ENCODE peak calls at places on chromosomes 2 and 18, in eight cellular contexts. X is heart right ventricle, N is colonic mucosa, F is GM12878, Y is tibial artery, D is GM06990, G is kidney, R is NT2/D1. S is an unnamed sample. For H3K36me3, the result is how much of the 10 kb centered on the place peaks cover.

GRCh38 chr2:204681412-204681811 is 136.1 kb downstream of the PARD3B start:
- DNase-seq in X (no peak), Y (no peak), N (no peak), D (no peak), F (no peak), R (no peak), G (no peak), S (peak)

GRCh38 chr18:74724186-74724585 is 126.5 kb downstream of the ZNF407 start:
- DNase-seq in X (no peak), R (no peak), D (no peak), G (no peak), Y (no peak), F (no peak), N (no peak), S (no peak)

GRCh38 chr18:35582899-35583558 is 1.5 kb downstream of the GALNT1 start:
- DNase-seq in D (no peak), X (no peak), Y (no peak), N (no peak), R (no peak), F (no peak), G (no peak), S (no peak)

GRCh38 chr18:32930695-32931301 is 158.0 kb upstream of the KLHL14 start:
- DNase-seq in R (no peak), F (no peak), D (peak), N (no peak), Y (no peak), G (no peak), X (no peak), S (no peak)

GRCh38 chr2:98729652-98730051 is 1.3 kb downstream of the MGAT4A start:
- DNase-seq in R (no peak), N (no peak), F (no peak), G (no peak), Y (no peak), X (no peak), D (no peak), S (no peak)

GRCh38 chr2:9030882-9031645 is 27.6 kb upstream of the MBOAT2 start:
- DNase-seq in Y (no peak), R (no peak), X (no peak), D (no peak), N (no peak), G (no peak), F (no peak), S (peak)

GRCh38 chr18:22322251-22322691 is 95.4 kb downstream of the CTAGE1 start:
- DNase-seq in G (no peak), F (no peak), X (no peak), N (no peak), R (no peak), Y (peak), D (no peak), S (no peak)

GRCh38 chr2:71865391-71865965 is 282.2 kb downstream of the CYP26B1 start:
- DNase-seq in D (no peak), F (no peak), R (no peak), X (no peak), Y (no peak), N (no peak), G (no peak), S (no peak)

GRCh38 chr2:105814291-105814940 is 69.7 kb downstream of the NCK2 start:
- DNase-seq in D (no peak), X (no peak), F (no peak), R (no peak), Y (no peak), G (no peak), N (no peak), S (peak)

GRCh38 chr2:239186958-239187357 is 213.9 kb downstream of the HDAC4 start:
- DNase-seq in F (no peak), G (peak), N (no peak), R (no peak), D (no peak), X (no peak), Y (peak), S (no peak)

GRCh38 chr2:46557788-46558187 is 78.4 kb downstream of the TMEM247 start:
- DNase-seq in X (no peak), F (no peak), D (no peak), G (no peak), R (no peak), N (no peak), Y (no peak), S (no peak)

GRCh38 chr2:206276169-206276927 is 1.9 kb downstream of the ZDBF2 start:
- DNase-seq in R (no peak), D (no peak), X (no peak), F (no peak), Y (no peak), G (no peak), N (no peak), S (no peak)

GRCh38 chr2:46569061-46569560 is 89.7 kb downstream of the TMEM247 start:
- DNase-seq in G (no peak), N (no peak), D (peak), Y (no peak), X (no peak), R (no peak), F (peak), S (no peak)

GRCh38 chr2:86485103-86485502 is 43.9 kb downstream of the KDM3A start:
- DNase-seq in F (no peak), X (no peak), G (no peak), N (no peak), D (no peak), Y (no peak), R (no peak), S (no peak)

GRCh38 chr18:57586243-57587049 is at the start of gene FECH:
- DNase-seq in N (peak), G (peak), Y (peak), X (peak), D (peak), F (no peak), R (no peak), S (peak)

GRCh38 chr2:206154197-206154596 is 5.0 kb downstream of the NDUFS1 start:
- DNase-seq in X (no peak), G (no peak), Y (no peak), N (no peak), F (peak), D (no peak), R (no peak), S (no peak)

GRCh38 chr2:241010531-241011295 is 12.3 kb downstream of the SNED1 start:
- DNase-seq in N (no peak), Y (no peak), D (no peak), G (peak), X (no peak), R (no peak), F (no peak), S (no peak)

GRCh38 chr18:48892146-48892855 is 58.5 kb downstream of the SMAD7 start:
- DNase-seq in G (no peak), N (no peak), R (no peak), X (no peak), D (no peak), Y (no peak), F (no peak), S (no peak)
- H3K36me3 ChIP-seq in G (under half), N (under half), R (under half), X (under half), D (under half), Y (under half), F (under half), S (under half)

DNA sequence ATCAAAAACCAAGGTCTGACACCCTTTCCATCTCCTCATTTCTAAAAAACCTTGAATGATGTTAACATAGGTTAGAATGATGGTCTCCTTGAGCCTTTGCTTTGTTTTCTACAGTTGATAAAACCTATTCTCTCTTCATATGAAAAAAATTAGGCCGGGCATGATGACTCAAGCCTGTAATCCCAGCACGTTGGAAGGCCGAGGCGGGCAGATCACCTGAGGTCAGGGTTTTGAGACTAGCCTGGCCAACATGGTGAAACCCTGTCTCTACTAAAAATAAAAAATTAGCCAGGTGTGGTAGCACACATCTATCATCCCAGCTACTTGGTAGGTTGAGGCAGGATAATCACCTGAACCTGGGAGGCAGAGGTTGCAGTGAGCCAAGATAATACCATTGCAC is 49.4 kb downstream of the CCDC88A start:
- DNase-seq in X (no peak), N (no peak), R (no peak), D (no peak), G (no peak), F (no peak), Y (no peak), S (no peak)
- H3K4me3 ChIP-seq in X (no peak), N (no peak), R (no peak), D (no peak), G (no peak), F (no peak), Y (no peak), S (no peak)

GRCh38 chr2:54642684-54643430 is 80.6 kb upstream of the EML6 start:
- DNase-seq in R (no peak), F (no peak), Y (no peak), X (no peak), G (no peak), N (no peak), D (no peak), S (no peak)
- H3K36me3 ChIP-seq in R (half or more), F (under half), Y (half or more), X (under half), G (half or more), N (under half), D (half or more), S (half or more)

GRCh38 chr2:211157211-211157610 is 600.8 kb downstream of the CPS1 start:
- DNase-seq in G (no peak), R (no peak), Y (no peak), D (no peak), X (no peak), F (no peak), N (no peak), S (no peak)
- H3K4me3 ChIP-seq in G (no peak), R (no peak), Y (no peak), D (no peak), X (no peak), F (no peak), N (no peak), S (no peak)